ENCODE peak calls at places on chromosomes 3 and 15, in four cellular contexts. U is spleen; D is activated T-helper 9 cell treated with anti-CD3 and anti-CD28 coated beads, Interleukin-2, amount 50 U/mL, for 16 hours; I is iPS-NIHi11. O is an unnamed sample.

GRCh38 chr3:57068437-57069089 is 8.1 kb downstream of the SPATA12 start:
- DNase-seq in U (peak), D (no peak), I (no peak), O (no peak)

GRCh38 chr3:136457793-136458192 is 207.7 kb downstream of the PCCB start:
- DNase-seq in D (no peak), U (no peak), I (no peak), O (no peak)

GRCh38 chr3:31291818-31292217 is 240.9 kb upstream of the STT3B start:
- DNase-seq in D (no peak), I (no peak), U (no peak), O (no peak)

GRCh38 chr3:175238848-175239247 is 379.7 kb downstream of the NAALADL2 start:
- DNase-seq in D (no peak), U (no peak), I (no peak), O (no peak)

GRCh38 chr15:57458255-57458850 is 82.0 kb downstream of the CGNL1 start:
- DNase-seq in U (no peak), I (no peak), D (no peak), O (no peak)

GRCh38 chr3:40417845-40418543 is 31.0 kb downstream of the ENTPD3 start:
- DNase-seq in U (no peak), I (no peak), D (no peak), O (no peak)

GRCh38 chr15:25066708-25067107 is 111.9 kb downstream of the SNRPN start:
- DNase-seq in I (no peak), U (peak), D (no peak), O (no peak)

GRCh38 chr15:81229596-81229995 is 32.9 kb downstream of the IL16 start:
- DNase-seq in I (no peak), D (no peak), U (no peak), O (no peak)

GRCh38 chr3:14431556-14431927 is 29.1 kb downstream of the SLC6A6 start:
- DNase-seq in D (no peak), I (no peak), U (peak), O (no peak)

GRCh38 chr15:41798607-41799487 is 24.6 kb downstream of the MAPKBP1 start:
- DNase-seq in I (no peak), D (no peak), U (no peak), O (no peak)

GRCh38 chr3:17140670-17141505 is 256.1 kb downstream of the PLCL2 start:
- DNase-seq in I (peak), D (no peak), U (no peak), O (no peak)

GRCh38 chr15:40936709-40937666 is 7.8 kb downstream of the DLL4 start:
- DNase-seq in I (no peak), U (no peak), D (no peak), O (no peak)

GRCh38 chr15:75731248-75732100 is 18.8 kb upstream of the CSPG4 start:
- DNase-seq in D (no peak), U (peak), I (peak), O (no peak)

GRCh38 chr3:125194849-125195601 is 17.5 kb downstream of the SLC12A8 start:
- DNase-seq in I (no peak), D (no peak), U (no peak), O (no peak)

GRCh38 chr3:158520433-158520832 is 50.6 kb upstream of the MLF1 start:
- DNase-seq in I (no peak), U (no peak), D (no peak), O (no peak)

GRCh38 chr3:18442743-18443669 is 17.9 kb upstream of the SATB1 start:
- DNase-seq in I (no peak), U (no peak), D (no peak), O (no peak)

GRCh38 chr3:189458536-189458935 is 172.7 kb upstream of the TP63 start:
- DNase-seq in U (no peak), I (peak), D (no peak), O (no peak)

GRCh38 chr3:8223766-8224165 is 277.9 kb upstream of the LMCD1 start:
- DNase-seq in U (no peak), D (no peak), I (no peak), O (no peak)

GRCh38 chr3:179852117-179852886 is 184.4 kb downstream of the PEX5L start:
- DNase-seq in I (peak), D (no peak), U (no peak), O (no peak)

GRCh38 chr3:72137865-72138861 is 353.2 kb upstream of the PROK2 start:
- DNase-seq in U (no peak), D (no peak), I (no peak), O (no peak)

GRCh38 chr3:53350652-53351051 is 3.3 kb upstream of the DCP1A start:
- DNase-seq in D (no peak), I (peak), U (no peak), O (no peak)

GRCh38 chr3:47362704-47363103 is 18.1 kb upstream of the PTPN23 start:
- DNase-seq in D (no peak), U (no peak), I (no peak), O (no peak)

GRCh38 chr15:90817117-90818057 is 51.0 kb upstream of the FURIN start:
- DNase-seq in D (no peak), I (no peak), U (no peak), O (no peak)

GRCh38 chr3:188031106-188031505 is 122.9 kb upstream of the LPP start:
- DNase-seq in I (no peak), U (no peak), D (no peak), O (no peak)

GRCh38 chr3:111904376-111905241 is 45.5 kb downstream of the PHLDB2 start:
- DNase-seq in D (no peak), I (peak), U (no peak), O (no peak)

GRCh38 chr3:85342915-85343314 is 384.1 kb downstream of the CADM2 start:
- DNase-seq in D (no peak), I (peak), U (no peak), O (no peak)